ENCODE peak calls at places on chromosomes 6 and 20, in five cellular contexts. One of them, this sample, is unnamed.

GRCh38 chr6:13924146-13924948 is 405 bp upstream of the RNF182 start:
- DNase-seq in hypothalamus: peak; percentile 53
- DNase-seq in CD8-positive, alpha-beta T cell: no peak
- DNase-seq in T47D: peak; percentile 43
- DNase-seq in heart left ventricle: peak; percentile 41
- DNase-seq in this sample: peak; percentile 29

GRCh38 chr20:2838170-2838797 is 2.2 kb downstream of the PCED1A start:
- DNase-seq in hypothalamus: no peak
- DNase-seq in CD8-positive, alpha-beta T cell: no peak
- DNase-seq in T47D: no peak
- DNase-seq in heart left ventricle: no peak
- DNase-seq in this sample: no peak

GRCh38 chr6:169886631-169887227 is 135.3 kb downstream of the ERMARD start:
- DNase-seq in hypothalamus: no peak
- DNase-seq in CD8-positive, alpha-beta T cell: no peak
- DNase-seq in T47D: no peak
- DNase-seq in heart left ventricle: no peak
- DNase-seq in this sample: no peak

GRCh38 chr6:14950970-14951276 is 294.9 kb upstream of the JARID2 start:
- DNase-seq in hypothalamus: no peak
- DNase-seq in CD8-positive, alpha-beta T cell: no peak
- DNase-seq in T47D: no peak
- DNase-seq in heart left ventricle: no peak
- DNase-seq in this sample: no peak

GRCh38 chr6:151485616-151486015 is 8.2 kb upstream of the CCDC170 start:
- DNase-seq in hypothalamus: no peak
- DNase-seq in CD8-positive, alpha-beta T cell: no peak
- DNase-seq in T47D: no peak
- DNase-seq in heart left ventricle: no peak
- DNase-seq in this sample: no peak

GRCh38 chr6:46736913-46737312 is 1.7 kb upstream of the PLA2G7 start:
- DNase-seq in hypothalamus: no peak
- DNase-seq in CD8-positive, alpha-beta T cell: no peak
- DNase-seq in T47D: no peak
- DNase-seq in heart left ventricle: no peak
- DNase-seq in this sample: no peak

GRCh38 chr6:90610291-90610670 is 23.4 kb upstream of the MAP3K7 start:
- DNase-seq in hypothalamus: peak; percentile 40
- DNase-seq in CD8-positive, alpha-beta T cell: no peak
- DNase-seq in T47D: peak; percentile 12
- DNase-seq in heart left ventricle: no peak
- DNase-seq in this sample: no peak

GRCh38 chr6:149075616-149076354 is 241.7 kb upstream of the TAB2 start:
- DNase-seq in hypothalamus: no peak
- DNase-seq in CD8-positive, alpha-beta T cell: no peak
- DNase-seq in T47D: no peak
- DNase-seq in heart left ventricle: no peak
- DNase-seq in this sample: no peak

GRCh38 chr6:132933085-132933484 is 118.7 kb downstream of the RPS12 start:
- DNase-seq in hypothalamus: peak; percentile 5
- DNase-seq in CD8-positive, alpha-beta T cell: no peak
- DNase-seq in T47D: no peak
- DNase-seq in heart left ventricle: no peak
- DNase-seq in this sample: no peak

GRCh38 chr6:34459899-34460593 is 5.8 kb upstream of the PACSIN1 start:
- DNase-seq in hypothalamus: no peak
- DNase-seq in CD8-positive, alpha-beta T cell: peak; percentile 12
- DNase-seq in T47D: peak; percentile 59
- DNase-seq in heart left ventricle: no peak
- DNase-seq in this sample: peak; percentile 44

This sample was measured in memory B cell.